ENCODE peak calls at places on chromosomes 13 and 19, in ten cellular contexts. U is stimulated activated naive CD8-positive, alpha-beta T cell treated with anti-CD3 and anti-CD28 coated beads, Interleukin-15, amount 100 ng/mL, for 72 hours; L is stimulated activated CD4-positive, alpha-beta T cell treated with anti-CD3 and anti-CD28 coated beads, TNF-alpha, amount 100 ng/mL, for 4 hours; F is mesenteric fat pad; O is T1000; M is NCI-H1092; Q is tibial nerve; N is SW480; E is left lung; R is Calu3. V is an unnamed sample.

GRCh38 chr13:50107205-50107604 is 92.0 kb downstream of the KCNRG start:
- DNase-seq in L (no peak), M (no peak), Q (no peak), R (no peak), N (no peak), F (no peak), U (no peak), E (no peak), O (no peak), V (no peak)

GRCh38 chr19:48777139-48777538 is 21.8 kb downstream of the FGF21 start:
- DNase-seq in O (no peak), Q (no peak), U (no peak), M (no peak), N (no peak), L (no peak), R (no peak), E (no peak), F (no peak), V (no peak)

GRCh38 chr13:19596960-19597361 is 35.6 kb upstream of the TPTE2 start:
- DNase-seq in R (peak), F (no peak), O (no peak), N (peak), U (no peak), M (no peak), Q (no peak), E (no peak), L (no peak), V (no peak)

GRCh38 chr19:46410205-46411087 is 2.9 kb downstream of the CCDC8 start:
- DNase-seq in N (no peak), U (no peak), O (no peak), Q (no peak), F (no peak), L (no peak), R (no peak), E (no peak), M (no peak), V (no peak)

GRCh38 chr19:6717441-6717971 is 2.9 kb downstream of the C3 start:
- DNase-seq in M (no peak), Q (no peak), U (no peak), E (no peak), R (no peak), N (no peak), F (no peak), L (no peak), O (no peak), V (peak)

GRCh38 chr13:40064723-40065122 is 409.3 kb downstream of the COG6 start:
- DNase-seq in E (no peak), Q (no peak), U (no peak), L (no peak), R (peak), M (no peak), F (no peak), O (peak), N (no peak), V (no peak)

GRCh38 chr13:96817336-96817941 is 176.8 kb downstream of the OXGR1 start:
- DNase-seq in O (no peak), N (peak), L (no peak), U (no peak), M (no peak), R (no peak), F (no peak), Q (peak), E (no peak), V (no peak)

GRCh38 chr19:21604351-21604926 is 99.0 kb downstream of the ZNF429 start:
- DNase-seq in U (peak), F (no peak), E (no peak), Q (no peak), R (no peak), M (no peak), N (peak), L (no peak), O (no peak), V (peak)

GRCh38 chr13:98761126-98761978 is 8.9 kb upstream of the SLC15A1 start:
- DNase-seq in U (no peak), E (no peak), O (peak), F (no peak), Q (no peak), R (no peak), N (no peak), M (no peak), L (no peak), V (no peak)

GRCh38 chr19:3479177-3479818 is 1.0 kb downstream of the SMIM24 start:
- DNase-seq in M (no peak), R (no peak), U (peak), F (no peak), Q (no peak), E (no peak), N (peak), O (no peak), L (no peak), V (peak)

GRCh38 chr19:47124937-47125668 is 5.5 kb upstream of the SAE1 start:
- DNase-seq in O (peak), Q (no peak), R (peak), F (no peak), N (peak), L (no peak), M (peak), E (no peak), U (no peak), V (peak)

V was measured in erythroblast.